ENCODE peak calls at places on chromosomes 11 and 22, in eight cellular contexts. Y is body of pancreas, H is lung, R is fibroblast of lung, G is AG09319, J is upper lobe of right lung, N is fibroblast of pulmonary artery, A is GM12865. C is an unnamed sample.
A peak's percentile ranks its signal among the peaks of the same experiment; 100 is the strongest.

GRCh38 chr11:34860034-34860433 is 56.1 kb downstream of the APIP start:
- DNase-seq in Y (no peak), N (no peak), A (no peak), R (no peak), G (no peak), H (no peak), J (no peak), C (no peak)

GRCh38 chr11:32562839-32563599 is 20.6 kb upstream of the EIF3M start:
- DNase-seq in N (peak; percentile 42), R (peak; percentile 29), J (no peak), G (no peak), A (no peak), H (no peak), Y (no peak), C (no peak)

GRCh38 chr11:83257638-83258229 is 28.4 kb downstream of the CCDC90B start:
- DNase-seq in R (peak; percentile 91), H (no peak), G (no peak), Y (no peak), N (peak; percentile 80), J (no peak), A (no peak), C (no peak)

GRCh38 chr11:131070365-131070764 is 154.1 kb upstream of the SNX19 start:
- DNase-seq in J (no peak), G (no peak), Y (no peak), N (no peak), R (no peak), H (no peak), A (no peak), C (no peak)

GRCh38 chr11:20353829-20354434 is 9.6 kb upstream of the HTATIP2 start:
- DNase-seq in N (peak; percentile 61), A (peak; percentile 39), R (peak; percentile 24), J (no peak), G (no peak), H (no peak), Y (peak; percentile 52), C (peak; percentile 35)

GRCh38 chr11:8387141-8387540 is 123.5 kb upstream of the LMO1 start:
- DNase-seq in J (no peak), R (no peak), Y (no peak), N (no peak), G (no peak), H (no peak), A (no peak), C (no peak)

GRCh38 chr11:1352696-1353382 is 36.9 kb upstream of the BRSK2 start:
- DNase-seq in Y (no peak), A (peak; percentile 38), H (no peak), R (no peak), J (peak; percentile 8), N (no peak), G (no peak), C (no peak)

GRCh38 chr11:38553033-38553432 is 1955.0 kb upstream of the RAG2 start:
- DNase-seq in J (no peak), H (no peak), N (no peak), G (no peak), A (no peak), R (peak; percentile 50), Y (no peak), C (no peak)

GRCh38 chr22:29215012-29215860 is 9.5 kb downstream of the EMID1 start:
- DNase-seq in A (no peak), H (no peak), N (no peak), J (no peak), G (no peak), R (no peak), Y (no peak), C (no peak)

GRCh38 chr22:19619144-19620009 is 94.9 kb upstream of the SEPTIN5 start:
- DNase-seq in J (no peak), A (peak; percentile 83), R (no peak), G (no peak), Y (no peak), N (no peak), H (no peak), C (peak; percentile 74)

GRCh38 chr22:30556388-30556787 is 9.8 kb upstream of the SEC14L6 start:
- DNase-seq in Y (no peak), J (no peak), R (no peak), N (no peak), G (no peak), H (no peak), A (no peak), C (no peak)

GRCh38 chr11:115222218-115222862 is 281.9 kb downstream of the CADM1 start:
- DNase-seq in G (no peak), A (peak; percentile 96), J (no peak), R (peak; percentile 98), Y (no peak), N (peak; percentile 23), H (no peak), C (peak; percentile 62)

GRCh38 chr11:47766363-47767227 is 546 bp downstream of the FNBP4 start:
- DNase-seq in R (peak; percentile 70), N (peak; percentile 62), H (peak; percentile 62), G (no peak), A (peak; percentile 82), Y (peak; percentile 76), J (peak; percentile 82), C (peak; percentile 57)

GRCh38 chr22:30868663-30869385 is 99.8 kb downstream of the MORC2 start:
- DNase-seq in G (no peak), R (peak; percentile 50), H (no peak), J (peak; percentile 54), Y (peak; percentile 3), A (no peak), N (peak; percentile 24), C (no peak)

GRCh38 chr11:134139873-134140331 is 71.0 kb downstream of the JAM3 start:
- DNase-seq in J (no peak), N (peak; percentile 92), Y (peak; percentile 67), A (peak; percentile 66), R (peak; percentile 71), G (peak; percentile 72), H (no peak), C (peak; percentile 69)

GRCh38 chr11:128632151-128632791 is 44.9 kb upstream of the ETS1 start:
- DNase-seq in Y (peak; percentile 28), N (peak; percentile 81), J (no peak), A (peak; percentile 77), R (peak; percentile 60), H (no peak), G (no peak), C (peak; percentile 63)

GRCh38 chr22:50200333-50201190 is at the start of gene SELENOO:
- DNase-seq in R (peak; percentile 84), Y (peak; percentile 92), J (peak; percentile 96), G (peak; percentile 60), A (peak; percentile 95), H (peak; percentile 92), N (peak; percentile 86), C (peak; percentile 99)

GRCh38 chr11:61158691-61159381 is 2.4 kb downstream of the VPS37C start:
- DNase-seq in R (peak; percentile 77), G (peak; percentile 22), N (peak; percentile 87), Y (no peak), J (no peak), A (peak; percentile 43), H (no peak), C (no peak)

DNA sequence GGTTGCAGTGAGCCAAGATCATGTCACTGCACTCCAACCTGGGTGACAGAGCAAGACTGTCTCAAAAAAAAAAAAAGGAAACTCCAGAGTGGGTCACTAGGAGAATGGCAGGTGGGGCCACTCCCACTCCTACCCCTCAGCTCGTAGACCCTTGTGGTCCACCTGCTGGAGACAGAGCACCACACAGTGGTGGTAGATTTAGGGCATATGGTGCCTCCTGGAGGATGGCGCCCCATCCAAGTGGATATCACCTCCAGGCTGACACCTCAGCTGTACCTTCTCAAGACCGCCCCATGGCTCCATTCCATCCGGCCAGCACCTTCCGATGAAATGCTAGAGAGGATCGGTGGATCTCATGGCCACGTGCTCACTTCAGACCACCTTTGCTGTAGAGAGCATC is 6.2 kb downstream of the CYTH4 start:
- DNase-seq in J (no peak), G (no peak), H (no peak), Y (no peak), N (no peak), A (no peak), R (no peak), C (no peak)
- TF ChIP-seq CTCF in J (no peak), G (no peak), H (no peak), Y (no peak), N (no peak), A (no peak), R (no peak), C (no peak)

DNA sequence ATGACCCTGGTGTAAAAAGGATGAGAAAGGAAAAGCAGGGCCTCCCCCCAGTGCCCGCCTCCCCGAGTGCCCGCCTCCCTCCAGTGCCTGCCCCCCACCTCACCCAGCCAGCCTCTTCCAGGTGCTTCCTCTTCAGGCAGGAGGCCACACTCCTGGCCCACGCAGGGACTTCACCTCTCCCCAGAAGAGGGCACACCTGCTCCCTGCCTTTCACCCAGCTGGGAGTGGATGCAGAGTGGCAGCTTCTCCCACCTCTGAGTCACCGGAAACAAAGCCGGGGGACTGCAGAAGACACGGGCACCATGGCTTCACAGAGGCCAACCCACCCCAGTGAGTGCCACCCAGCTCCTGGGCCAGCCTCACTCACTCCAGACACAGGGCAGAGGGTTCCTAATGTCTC is 16.1 kb downstream of the CPT1A start:
- DNase-seq in A (no peak), J (peak; percentile 73), Y (peak; percentile 70), N (no peak), H (no peak), R (no peak), G (no peak), C (no peak)
- TF ChIP-seq CTCF in A (no peak), J (peak; percentile 25), Y (peak; percentile 17), N (no peak), H (no peak), R (no peak), G (no peak), C (peak; percentile 26)

DNA sequence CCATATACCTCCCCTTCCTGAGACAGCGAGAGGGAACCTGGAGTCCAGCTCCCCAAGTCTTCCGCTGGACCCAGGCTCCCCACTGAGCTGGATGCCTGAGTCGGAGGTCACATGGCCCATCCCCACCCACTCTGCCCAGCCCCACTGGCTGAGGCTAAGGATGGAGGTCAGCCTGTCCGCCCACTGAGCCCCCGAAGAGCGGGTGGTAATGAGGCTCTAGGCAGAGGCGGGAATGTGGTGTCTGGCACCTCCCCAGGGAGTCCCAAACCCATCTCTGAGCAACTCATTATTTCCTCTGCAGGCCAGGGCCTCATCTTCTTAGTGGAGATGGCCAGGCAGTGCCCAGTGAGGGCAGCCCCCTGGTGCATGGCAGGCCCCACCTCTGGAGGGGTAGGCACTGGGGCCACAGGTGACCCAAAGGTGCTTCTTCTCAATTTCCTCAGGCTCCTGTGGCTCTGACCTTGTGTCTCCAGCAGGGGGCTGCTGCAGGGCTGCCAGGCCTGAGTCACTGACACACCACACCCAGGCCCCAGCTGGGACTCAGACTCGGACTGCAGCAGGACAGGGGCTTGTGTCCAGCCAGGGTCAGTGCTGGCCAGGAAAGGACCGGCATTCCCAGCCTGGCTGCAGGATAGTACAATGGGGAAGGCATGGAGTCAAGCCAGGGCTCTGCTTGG is 10.2 kb upstream of the PDE2A start:
- DNase-seq in G (no peak), J (no peak), Y (peak; percentile 69), N (peak; percentile 57), A (peak; percentile 71), R (peak; percentile 58), H (peak; percentile 63), C (peak; percentile 79)
- TF ChIP-seq CTCF in G (peak; percentile 68), J (peak; percentile 55), Y (peak; percentile 32), N (peak; percentile 67), A (peak; percentile 73), R (peak; percentile 63), H (peak; percentile 5), C (peak; percentile 73)

DNA sequence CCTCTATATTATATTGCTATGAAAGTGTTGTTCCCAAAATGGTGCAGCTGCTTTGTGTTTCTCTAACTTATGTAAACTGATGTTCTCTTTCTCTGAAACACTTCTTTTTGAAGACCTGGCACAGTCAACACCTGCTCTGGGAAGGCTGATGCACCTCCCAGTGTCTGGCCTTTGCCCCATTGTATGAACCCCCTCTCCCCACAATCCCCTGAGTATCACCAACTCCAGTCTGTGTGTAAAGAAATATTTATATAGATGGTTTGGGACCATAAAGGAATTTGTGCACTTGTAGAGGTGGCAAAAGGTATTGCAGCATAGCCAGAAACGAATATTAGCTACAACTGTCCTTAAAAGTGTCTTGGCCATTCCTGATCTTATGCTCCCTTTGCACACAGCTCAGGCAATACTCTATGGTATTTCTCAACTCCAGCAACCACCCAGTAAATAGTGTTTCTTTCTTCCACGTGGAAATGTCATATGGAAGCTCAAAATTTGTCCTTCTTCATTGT is 365.2 kb upstream of the DDI1 start:
- DNase-seq in Y (no peak), N (no peak), R (no peak), J (no peak), A (no peak), G (no peak), H (no peak), C (no peak)
- TF ChIP-seq CTCF in Y (no peak), N (peak; percentile 3), R (no peak), J (no peak), A (peak; percentile 20), G (no peak), H (no peak), C (no peak)